ENCODE peak calls at places on chromosomes 5 and 9, in eight cellular contexts. R, D, Q, H, W, X, F and T are unnamed samples.

GRCh38 chr5:170963521-170963920 is 101.7 kb downstream of the RANBP17 start:
- DNase-seq in D (no peak), R (no peak), F (no peak), H (no peak), Q (no peak), X (peak; percentile 35), W (no peak), T (no peak)

GRCh38 chr9:68496356-68496755 is 44.3 kb downstream of the TMEM252 start:
- DNase-seq in R (no peak), X (no peak), D (no peak), F (no peak), Q (no peak), W (no peak), H (no peak), T (no peak)

GRCh38 chr9:77600810-77601209 is 47.3 kb downstream of the GNA14 start:
- DNase-seq in R (no peak), H (no peak), Q (no peak), W (no peak), D (no peak), X (no peak), F (no peak), T (no peak)

GRCh38 chr5:171268700-171269413 is 40.2 kb upstream of the TLX3 start:
- DNase-seq in Q (no peak), F (no peak), H (no peak), R (no peak), D (no peak), X (no peak), W (no peak), T (no peak)

GRCh38 chr9:133525677-133526076 is 918 bp upstream of the MYMK start:
- DNase-seq in X (no peak), F (no peak), H (no peak), W (no peak), D (no peak), Q (no peak), R (no peak), T (no peak)

GRCh38 chr9:121576281-121577075 is 75.0 kb upstream of the DAB2IP start:
- DNase-seq in Q (no peak), F (peak; percentile 59), X (no peak), H (no peak), R (no peak), D (no peak), W (no peak), T (no peak)

GRCh38 chr5:173928871-173929574 is 40.9 kb downstream of the CPEB4 start:
- DNase-seq in F (no peak), H (no peak), X (no peak), D (no peak), Q (no peak), R (no peak), W (no peak), T (no peak)

GRCh38 chr5:156920861-156921431 is 42.1 kb downstream of the TIMD4 start:
- DNase-seq in X (no peak), W (no peak), R (no peak), H (peak; percentile 45), D (no peak), F (no peak), Q (no peak), T (no peak)

GRCh38 chr9:33175633-33176325 is 8.6 kb upstream of the B4GALT1 start:
- DNase-seq in F (no peak), H (no peak), D (no peak), Q (no peak), W (no peak), R (no peak), X (no peak), T (no peak)

GRCh38 chr5:59354811-59355210 is 538.7 kb downstream of the PDE4D start:
- DNase-seq in W (no peak), D (no peak), Q (no peak), H (no peak), R (no peak), F (no peak), X (no peak), T (no peak)

GRCh38 chr5:59354274-59354673 is 539.3 kb downstream of the PDE4D start:
- DNase-seq in H (no peak), R (no peak), Q (no peak), F (no peak), D (no peak), X (no peak), W (no peak), T (no peak)

GRCh38 chr5:59346987-59347386 is 546.5 kb downstream of the PDE4D start:
- DNase-seq in F (no peak), W (no peak), D (no peak), Q (no peak), X (no peak), R (no peak), H (no peak), T (no peak)

GRCh38 chr5:59348189-59348588 is 545.3 kb downstream of the PDE4D start:
- DNase-seq in W (no peak), R (no peak), H (no peak), Q (no peak), D (no peak), F (no peak), X (no peak), T (no peak)

GRCh38 chr5:59351076-59351794 is 542.3 kb downstream of the PDE4D start:
- DNase-seq in D (no peak), R (no peak), W (no peak), H (no peak), Q (no peak), F (no peak), X (no peak), T (no peak)
- TF ChIP-seq CTCF in D (no peak), R (no peak), W (no peak), H (no peak), Q (no peak), F (peak; percentile 50), X (no peak), T (no peak)

DNA sequence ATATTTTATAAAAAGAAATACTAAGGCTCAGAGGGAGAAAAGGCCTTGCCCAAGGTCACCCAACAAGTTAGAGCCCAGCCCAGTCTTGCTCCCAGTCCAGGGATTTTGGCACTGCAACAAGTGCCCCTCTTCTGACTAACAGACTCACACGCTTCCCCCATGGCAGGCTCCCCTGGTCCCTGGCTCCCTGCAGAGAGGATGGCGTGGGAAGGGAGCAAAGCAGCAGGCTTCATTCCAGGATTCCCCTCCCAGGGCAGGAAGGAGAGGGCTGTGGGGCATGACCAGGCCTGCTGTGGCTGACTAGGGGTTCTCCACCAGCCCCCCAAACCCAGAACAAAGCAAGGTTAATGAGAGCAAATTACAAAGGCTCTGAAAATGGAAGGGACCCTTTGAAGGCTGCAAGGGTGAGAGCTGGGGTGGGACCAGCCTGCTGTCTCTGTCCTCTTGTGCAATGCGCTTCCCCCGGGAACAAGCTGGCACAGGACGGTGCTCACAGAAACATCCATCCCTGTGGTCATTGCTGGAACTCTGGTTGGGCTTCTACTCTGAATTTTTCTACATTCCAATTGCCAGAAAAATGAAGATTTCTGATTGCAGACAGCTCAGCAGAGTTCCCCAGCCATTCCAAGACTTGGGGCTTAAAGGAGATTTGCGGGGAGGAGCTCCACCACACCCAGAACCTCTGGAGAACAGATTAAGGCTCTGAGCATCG is 37.1 kb upstream of the FAT2 start:
- DNase-seq in X (no peak), F (no peak), R (no peak), W (no peak), D (no peak), H (no peak), Q (no peak), T (no peak)
- TF ChIP-seq CTCF in X (no peak), F (no peak), R (no peak), W (no peak), D (no peak), H (no peak), Q (no peak), T (no peak)

DNA sequence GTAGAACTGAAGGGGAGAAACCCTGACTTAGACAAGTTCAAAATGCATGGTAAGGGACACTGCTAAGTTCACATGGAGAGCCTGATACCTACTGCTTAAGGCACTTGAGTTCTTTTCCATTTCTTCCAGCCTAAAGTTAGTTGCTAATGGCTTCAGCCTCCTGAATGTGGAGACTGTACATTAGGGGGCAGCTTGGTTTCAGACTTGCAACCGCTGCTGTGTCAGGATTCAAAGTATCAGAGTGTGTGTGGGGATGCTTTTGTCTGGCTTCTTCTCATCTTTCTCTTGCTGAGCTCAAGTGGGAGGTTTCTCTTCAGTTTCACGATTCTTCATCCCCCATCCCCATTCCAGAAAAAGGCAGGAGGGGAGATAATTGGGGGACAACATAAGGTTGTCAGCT is 49.4 kb downstream of the ATP10B start:
- DNase-seq in W (no peak), F (peak; percentile 38), Q (no peak), R (no peak), H (peak; percentile 8), D (no peak), X (no peak), T (no peak)
- TF ChIP-seq CTCF in W (no peak), F (no peak), Q (no peak), R (no peak), H (no peak), D (no peak), X (no peak), T (no peak)

DNA sequence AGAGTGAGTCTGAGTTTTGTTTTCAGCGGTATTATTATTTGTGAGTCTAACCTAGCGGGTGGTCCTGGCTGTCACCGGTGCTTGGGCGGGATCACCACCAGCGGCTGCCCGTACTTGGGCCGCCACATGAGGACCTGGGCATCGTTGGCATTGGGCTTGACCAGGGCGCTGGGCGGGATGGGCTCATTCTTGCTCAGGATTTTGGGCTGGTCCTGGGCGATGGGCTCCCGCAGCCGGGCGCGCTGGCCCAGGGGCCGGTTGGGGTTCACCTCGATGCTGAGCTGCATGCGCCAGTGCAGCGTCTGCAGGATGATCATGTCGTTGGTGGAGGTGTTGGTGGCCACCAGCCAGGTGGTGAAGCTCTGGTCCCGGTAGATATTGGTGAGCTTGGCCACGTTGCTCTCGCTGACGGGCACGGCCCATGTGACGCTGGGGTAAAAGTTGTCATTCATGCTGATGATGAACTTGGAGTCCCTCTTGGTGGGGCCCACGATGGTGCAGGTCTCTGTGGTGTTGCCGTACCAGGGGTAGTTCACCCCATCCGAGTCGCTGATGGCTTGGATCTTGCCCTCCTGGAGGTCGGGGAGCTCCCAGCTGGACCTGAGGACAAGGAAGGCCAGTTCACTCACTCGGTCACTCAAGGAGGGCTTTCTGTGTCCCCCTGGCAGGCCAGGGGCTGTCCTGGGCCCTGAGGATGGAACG is 15.4 kb downstream of the FAM78A start:
- DNase-seq in R (peak; percentile 16), D (no peak), H (no peak), Q (no peak), F (no peak), X (no peak), W (no peak), T (no peak)
- TF ChIP-seq CTCF in R (no peak), D (no peak), H (no peak), Q (no peak), F (no peak), X (no peak), W (no peak), T (no peak)

GRCh38 chr5:111685969-111686368 is 71.0 kb downstream of the NREP start:
- DNase-seq in R (no peak), H (peak; percentile 38), F (no peak), D (no peak), W (no peak), Q (no peak), X (peak; percentile 15), T (no peak)
- TF ChIP-seq CTCF in R (no peak), H (no peak), F (no peak), D (peak; percentile 37), W (no peak), Q (no peak), X (no peak), T (no peak)

DNA sequence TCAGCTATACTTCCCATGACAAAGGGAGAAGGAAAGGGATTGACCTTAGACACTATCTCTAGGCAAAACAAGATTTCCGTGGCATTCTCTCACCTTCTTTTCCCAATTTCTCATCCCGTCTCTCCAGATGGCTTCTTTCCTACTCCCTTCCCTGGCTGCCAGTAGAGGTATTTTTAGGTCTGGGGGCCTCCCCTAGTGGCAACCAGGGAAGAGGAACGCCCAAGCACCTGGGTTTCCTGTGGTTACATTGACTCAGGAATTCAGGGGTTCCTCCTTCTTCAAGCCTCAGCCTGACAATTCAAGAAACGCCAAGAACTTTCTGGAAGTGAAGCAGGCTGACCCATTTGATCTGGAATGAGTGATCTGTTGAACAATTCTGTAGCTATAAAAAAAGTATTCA is 111.5 kb upstream of the OSMR start:
- DNase-seq in H (no peak), W (no peak), F (peak; percentile 54), R (no peak), D (peak; percentile 28), Q (no peak), X (peak; percentile 61), T (no peak)
- TF ChIP-seq CTCF in H (no peak), W (no peak), F (no peak), R (no peak), D (peak; percentile 62), Q (no peak), X (no peak), T (no peak)